ENCODE peak calls at places on chromosomes 2 and 18, in eight cellular contexts. One of them, this sample, is unnamed.

GRCh38 chr2:64408031-64408430 is 45.9 kb upstream of the LGALSL start:
- DNase-seq in upper lobe of right lung: no peak
- DNase-seq in OCI-LY7: no peak
- DNase-seq in skeletal muscle cell: no peak
- DNase-seq in activated T-helper 1 cell treated with Interleukin-2 at 50 U/mL for 16 hours: no peak
- DNase-seq in colonic mucosa: no peak
- DNase-seq in HT-29: no peak
- DNase-seq in stimulated activated naive B cell treated with anti-CD40 and anti-IgM and Interleukin-4, amounts not matched to agents 10 μg/mL and 1 μg/mL and 100 μg/mL, for 72 hours: no peak
- DNase-seq in this sample: no peak

GRCh38 chr18:55439036-55439435 is 149.0 kb downstream of the TCF4 start:
- DNase-seq in upper lobe of right lung: no peak
- DNase-seq in OCI-LY7: no peak
- DNase-seq in skeletal muscle cell: no peak
- DNase-seq in activated T-helper 1 cell treated with Interleukin-2 at 50 U/mL for 16 hours: no peak
- DNase-seq in colonic mucosa: no peak
- DNase-seq in HT-29: no peak
- DNase-seq in stimulated activated naive B cell treated with anti-CD40 and anti-IgM and Interleukin-4, amounts not matched to agents 10 μg/mL and 1 μg/mL and 100 μg/mL, for 72 hours: no peak
- DNase-seq in this sample: no peak

GRCh38 chr2:33411765-33412164 is 64.7 kb upstream of the RASGRP3 start:
- DNase-seq in upper lobe of right lung: no peak
- DNase-seq in OCI-LY7: no peak
- DNase-seq in skeletal muscle cell: peak; percentile 63
- DNase-seq in activated T-helper 1 cell treated with Interleukin-2 at 50 U/mL for 16 hours: no peak
- DNase-seq in colonic mucosa: no peak
- DNase-seq in HT-29: no peak
- DNase-seq in stimulated activated naive B cell treated with anti-CD40 and anti-IgM and Interleukin-4, amounts not matched to agents 10 μg/mL and 1 μg/mL and 100 μg/mL, for 72 hours: no peak
- DNase-seq in this sample: no peak

GRCh38 chr2:228242591-228242990 is 61.1 kb upstream of the SPHKAP start:
- DNase-seq in upper lobe of right lung: no peak
- DNase-seq in OCI-LY7: no peak
- DNase-seq in skeletal muscle cell: no peak
- DNase-seq in activated T-helper 1 cell treated with Interleukin-2 at 50 U/mL for 16 hours: no peak
- DNase-seq in colonic mucosa: no peak
- DNase-seq in HT-29: no peak
- DNase-seq in stimulated activated naive B cell treated with anti-CD40 and anti-IgM and Interleukin-4, amounts not matched to agents 10 μg/mL and 1 μg/mL and 100 μg/mL, for 72 hours: no peak
- DNase-seq in this sample: no peak

GRCh38 chr2:100993294-100993693 is 8.8 kb upstream of the RPL31 start:
- DNase-seq in upper lobe of right lung: no peak
- DNase-seq in OCI-LY7: no peak
- DNase-seq in skeletal muscle cell: no peak
- DNase-seq in activated T-helper 1 cell treated with Interleukin-2 at 50 U/mL for 16 hours: no peak
- DNase-seq in colonic mucosa: no peak
- DNase-seq in HT-29: no peak
- DNase-seq in stimulated activated naive B cell treated with anti-CD40 and anti-IgM and Interleukin-4, amounts not matched to agents 10 μg/mL and 1 μg/mL and 100 μg/mL, for 72 hours: no peak
- DNase-seq in this sample: no peak

GRCh38 chr18:78327643-78328042 is 652.0 kb upstream of the SALL3 start:
- DNase-seq in upper lobe of right lung: no peak
- DNase-seq in OCI-LY7: no peak
- DNase-seq in skeletal muscle cell: no peak
- DNase-seq in activated T-helper 1 cell treated with Interleukin-2 at 50 U/mL for 16 hours: no peak
- DNase-seq in colonic mucosa: no peak
- DNase-seq in HT-29: no peak
- DNase-seq in stimulated activated naive B cell treated with anti-CD40 and anti-IgM and Interleukin-4, amounts not matched to agents 10 μg/mL and 1 μg/mL and 100 μg/mL, for 72 hours: no peak
- DNase-seq in this sample: no peak

GRCh38 chr2:44233450-44234128 is 41.7 kb upstream of the SLC3A1 start:
- DNase-seq in upper lobe of right lung: no peak
- DNase-seq in OCI-LY7: no peak
- DNase-seq in skeletal muscle cell: peak; percentile 20
- DNase-seq in activated T-helper 1 cell treated with Interleukin-2 at 50 U/mL for 16 hours: no peak
- DNase-seq in colonic mucosa: no peak
- DNase-seq in HT-29: peak; percentile 32
- DNase-seq in stimulated activated naive B cell treated with anti-CD40 and anti-IgM and Interleukin-4, amounts not matched to agents 10 μg/mL and 1 μg/mL and 100 μg/mL, for 72 hours: no peak
- DNase-seq in this sample: no peak

GRCh38 chr2:177553176-177553909 is 160.8 kb downstream of the AGPS start:
- DNase-seq in upper lobe of right lung: no peak
- DNase-seq in OCI-LY7: no peak
- DNase-seq in skeletal muscle cell: no peak
- DNase-seq in activated T-helper 1 cell treated with Interleukin-2 at 50 U/mL for 16 hours: no peak
- DNase-seq in colonic mucosa: no peak
- DNase-seq in HT-29: peak; percentile 58
- DNase-seq in stimulated activated naive B cell treated with anti-CD40 and anti-IgM and Interleukin-4, amounts not matched to agents 10 μg/mL and 1 μg/mL and 100 μg/mL, for 72 hours: no peak
- DNase-seq in this sample: no peak

GRCh38 chr2:85662899-85663683 is 4.9 kb downstream of the SFTPB start:
- DNase-seq in upper lobe of right lung: no peak
- DNase-seq in OCI-LY7: no peak
- DNase-seq in skeletal muscle cell: peak; percentile 76
- DNase-seq in activated T-helper 1 cell treated with Interleukin-2 at 50 U/mL for 16 hours: no peak
- DNase-seq in colonic mucosa: no peak
- DNase-seq in HT-29: peak; percentile 3
- DNase-seq in stimulated activated naive B cell treated with anti-CD40 and anti-IgM and Interleukin-4, amounts not matched to agents 10 μg/mL and 1 μg/mL and 100 μg/mL, for 72 hours: no peak
- DNase-seq in this sample: no peak

GRCh38 chr2:9592699-9593098 is 37.1 kb upstream of the ADAM17 start:
- DNase-seq in upper lobe of right lung: no peak
- DNase-seq in OCI-LY7: no peak
- DNase-seq in skeletal muscle cell: no peak
- DNase-seq in activated T-helper 1 cell treated with Interleukin-2 at 50 U/mL for 16 hours: no peak
- DNase-seq in colonic mucosa: no peak
- DNase-seq in HT-29: no peak
- DNase-seq in stimulated activated naive B cell treated with anti-CD40 and anti-IgM and Interleukin-4, amounts not matched to agents 10 μg/mL and 1 μg/mL and 100 μg/mL, for 72 hours: no peak
- DNase-seq in this sample: no peak

GRCh38 chr2:96359866-96360265 is 24.3 kb downstream of the NCAPH start:
- DNase-seq in upper lobe of right lung: no peak
- DNase-seq in OCI-LY7: no peak
- DNase-seq in skeletal muscle cell: no peak
- DNase-seq in activated T-helper 1 cell treated with Interleukin-2 at 50 U/mL for 16 hours: no peak
- DNase-seq in colonic mucosa: no peak
- DNase-seq in HT-29: no peak
- DNase-seq in stimulated activated naive B cell treated with anti-CD40 and anti-IgM and Interleukin-4, amounts not matched to agents 10 μg/mL and 1 μg/mL and 100 μg/mL, for 72 hours: no peak
- DNase-seq in this sample: no peak

GRCh38 chr2:197852127-197852526 is 47.7 kb downstream of the PLCL1 start:
- DNase-seq in upper lobe of right lung: no peak
- DNase-seq in OCI-LY7: no peak
- DNase-seq in skeletal muscle cell: no peak
- DNase-seq in activated T-helper 1 cell treated with Interleukin-2 at 50 U/mL for 16 hours: no peak
- DNase-seq in colonic mucosa: no peak
- DNase-seq in HT-29: no peak
- DNase-seq in stimulated activated naive B cell treated with anti-CD40 and anti-IgM and Interleukin-4, amounts not matched to agents 10 μg/mL and 1 μg/mL and 100 μg/mL, for 72 hours: no peak
- DNase-seq in this sample: no peak

GRCh38 chr18:12645751-12646203 is 12.1 kb downstream of the SPIRE1 start:
- DNase-seq in upper lobe of right lung: peak; percentile 72
- DNase-seq in OCI-LY7: no peak
- DNase-seq in skeletal muscle cell: no peak
- DNase-seq in activated T-helper 1 cell treated with Interleukin-2 at 50 U/mL for 16 hours: no peak
- DNase-seq in colonic mucosa: no peak
- DNase-seq in HT-29: no peak
- DNase-seq in stimulated activated naive B cell treated with anti-CD40 and anti-IgM and Interleukin-4, amounts not matched to agents 10 μg/mL and 1 μg/mL and 100 μg/mL, for 72 hours: no peak
- DNase-seq in this sample: no peak

GRCh38 chr2:42118759-42119569 is 50.2 kb upstream of the EML4 start:
- DNase-seq in upper lobe of right lung: no peak
- DNase-seq in OCI-LY7: no peak
- DNase-seq in skeletal muscle cell: no peak
- DNase-seq in activated T-helper 1 cell treated with Interleukin-2 at 50 U/mL for 16 hours: no peak
- DNase-seq in colonic mucosa: no peak
- DNase-seq in HT-29: no peak
- DNase-seq in stimulated activated naive B cell treated with anti-CD40 and anti-IgM and Interleukin-4, amounts not matched to agents 10 μg/mL and 1 μg/mL and 100 μg/mL, for 72 hours: no peak
- DNase-seq in this sample: no peak

GRCh38 chr18:63578357-63578958 is 8.7 kb upstream of the SERPINB13 start:
- DNase-seq in upper lobe of right lung: no peak
- DNase-seq in OCI-LY7: peak; percentile 28
- DNase-seq in skeletal muscle cell: peak; percentile 18
- DNase-seq in activated T-helper 1 cell treated with Interleukin-2 at 50 U/mL for 16 hours: no peak
- DNase-seq in colonic mucosa: peak; percentile 28
- DNase-seq in HT-29: peak; percentile 62
- DNase-seq in stimulated activated naive B cell treated with anti-CD40 and anti-IgM and Interleukin-4, amounts not matched to agents 10 μg/mL and 1 μg/mL and 100 μg/mL, for 72 hours: no peak
- DNase-seq in this sample: no peak

GRCh38 chr2:96120991-96121390 is 4.6 kb upstream of the ADRA2B start:
- DNase-seq in upper lobe of right lung: no peak
- DNase-seq in OCI-LY7: no peak
- DNase-seq in skeletal muscle cell: no peak
- DNase-seq in activated T-helper 1 cell treated with Interleukin-2 at 50 U/mL for 16 hours: no peak
- DNase-seq in colonic mucosa: no peak
- DNase-seq in HT-29: no peak
- DNase-seq in stimulated activated naive B cell treated with anti-CD40 and anti-IgM and Interleukin-4, amounts not matched to agents 10 μg/mL and 1 μg/mL and 100 μg/mL, for 72 hours: no peak
- DNase-seq in this sample: no peak

This sample was measured in effector CD8-positive, alpha-beta T cell.